ENCODE peak calls at places on chromosomes 13 and 19, in nine cellular contexts. L, M, F, D, R, G, X, T and I are unnamed samples.

GRCh38 chr13:110486061-110486780 is 75.3 kb downstream of the RAB20 start:
- DNase-seq in L (no peak), M (no peak), F (no peak), D (no peak), R (no peak), G (no peak), X (no peak), T (no peak), I (no peak)

GRCh38 chr13:50290186-50290585 is 274.9 kb downstream of the KCNRG start:
- DNase-seq in L (no peak), M (no peak), F (no peak), D (no peak), R (no peak), G (no peak), X (no peak), T (no peak), I (no peak)

GRCh38 chr13:103883698-103884097 is 817.5 kb upstream of the SLC10A2 start:
- DNase-seq in L (no peak), M (no peak), F (no peak), D (no peak), R (no peak), G (no peak), X (no peak), T (no peak), I (no peak)

GRCh38 chr19:48511800-48512503 is at the start of gene LMTK3:
- DNase-seq in L (no peak), M (peak), F (peak), D (no peak), R (no peak), G (no peak), X (no peak), T (no peak), I (no peak)

GRCh38 chr13:51479199-51479523 is 26.3 kb upstream of the INTS6 start:
- DNase-seq in L (no peak), M (no peak), F (no peak), D (no peak), R (no peak), G (no peak), X (no peak), T (no peak), I (no peak)

GRCh38 chr13:111513766-111514611 is 193.5 kb downstream of the TEX29 start:
- DNase-seq in L (no peak), M (peak), F (no peak), D (no peak), R (no peak), G (no peak), X (no peak), T (no peak), I (no peak)

GRCh38 chr13:43303040-43303729 is 279.8 kb downstream of the DNAJC15 start:
- DNase-seq in L (peak), M (peak), F (no peak), D (peak), R (peak), G (peak), X (no peak), T (no peak), I (no peak)

GRCh38 chr19:17337675-17338439 is 504 bp downstream of the GTPBP3 start:
- DNase-seq in L (no peak), M (no peak), F (no peak), D (no peak), R (no peak), G (no peak), X (no peak), T (no peak), I (no peak)

GRCh38 chr13:66795636-66796035 is 434.5 kb downstream of the PCDH9 start:
- DNase-seq in L (no peak), M (no peak), F (no peak), D (no peak), R (no peak), G (no peak), X (no peak), T (no peak), I (no peak)

GRCh38 chr13:44371421-44371820 is 2.2 kb upstream of the SERP2 start:
- DNase-seq in L (no peak), M (no peak), F (no peak), D (no peak), R (no peak), G (no peak), X (no peak), T (no peak), I (no peak)
- TF ChIP-seq POLR2A in L (no peak), M (no peak), F (no peak), D (no peak), R (no peak), G (no peak), X (no peak), T (no peak), I (no peak)

GRCh38 chr13:48492123-48493075 is 40.5 kb downstream of the RCBTB2 start:
- DNase-seq in L (no peak), M (peak), F (no peak), D (peak), R (peak), G (peak), X (no peak), T (peak), I (no peak)
- TF ChIP-seq POLR2A in L (no peak), M (no peak), F (no peak), D (no peak), R (no peak), G (no peak), X (no peak), T (no peak), I (no peak)

DNA sequence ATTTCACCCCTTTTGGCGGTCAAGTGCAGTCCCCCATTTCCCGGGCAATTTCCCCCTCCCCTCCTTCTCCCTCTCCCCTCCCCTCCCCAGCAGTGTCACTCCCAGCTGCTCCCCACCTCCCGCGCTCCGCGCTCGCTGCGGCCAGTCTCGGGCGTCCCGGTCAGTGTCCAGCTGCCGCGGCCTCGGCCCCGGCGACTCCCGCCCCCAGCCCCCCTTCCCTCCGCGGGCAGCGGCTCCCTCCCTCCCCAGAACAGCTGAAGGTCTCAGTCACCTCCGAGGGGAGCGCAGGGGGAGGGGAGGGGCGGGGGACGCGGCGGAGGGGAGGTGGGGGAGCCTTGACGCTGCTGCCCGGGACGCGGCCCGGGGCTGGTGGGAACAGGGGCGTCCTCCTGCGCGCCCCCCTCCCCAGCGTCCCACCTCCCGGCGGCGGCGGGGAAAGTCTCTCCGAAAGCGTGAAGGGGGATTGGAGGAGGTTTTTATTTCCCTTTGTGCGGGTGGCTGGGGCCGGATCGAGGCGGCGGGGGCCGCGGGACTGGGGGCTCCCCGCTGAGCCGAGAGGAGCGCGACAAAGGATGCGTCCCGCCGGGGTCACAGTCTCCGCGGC is at the start of gene SHD:
- DNase-seq in L (no peak), M (no peak), F (no peak), D (no peak), R (no peak), G (no peak), X (no peak), T (no peak), I (no peak)
- TF ChIP-seq POLR2A in L (no peak), M (no peak), F (no peak), D (no peak), R (no peak), G (no peak), X (no peak), T (no peak), I (no peak)

DNA sequence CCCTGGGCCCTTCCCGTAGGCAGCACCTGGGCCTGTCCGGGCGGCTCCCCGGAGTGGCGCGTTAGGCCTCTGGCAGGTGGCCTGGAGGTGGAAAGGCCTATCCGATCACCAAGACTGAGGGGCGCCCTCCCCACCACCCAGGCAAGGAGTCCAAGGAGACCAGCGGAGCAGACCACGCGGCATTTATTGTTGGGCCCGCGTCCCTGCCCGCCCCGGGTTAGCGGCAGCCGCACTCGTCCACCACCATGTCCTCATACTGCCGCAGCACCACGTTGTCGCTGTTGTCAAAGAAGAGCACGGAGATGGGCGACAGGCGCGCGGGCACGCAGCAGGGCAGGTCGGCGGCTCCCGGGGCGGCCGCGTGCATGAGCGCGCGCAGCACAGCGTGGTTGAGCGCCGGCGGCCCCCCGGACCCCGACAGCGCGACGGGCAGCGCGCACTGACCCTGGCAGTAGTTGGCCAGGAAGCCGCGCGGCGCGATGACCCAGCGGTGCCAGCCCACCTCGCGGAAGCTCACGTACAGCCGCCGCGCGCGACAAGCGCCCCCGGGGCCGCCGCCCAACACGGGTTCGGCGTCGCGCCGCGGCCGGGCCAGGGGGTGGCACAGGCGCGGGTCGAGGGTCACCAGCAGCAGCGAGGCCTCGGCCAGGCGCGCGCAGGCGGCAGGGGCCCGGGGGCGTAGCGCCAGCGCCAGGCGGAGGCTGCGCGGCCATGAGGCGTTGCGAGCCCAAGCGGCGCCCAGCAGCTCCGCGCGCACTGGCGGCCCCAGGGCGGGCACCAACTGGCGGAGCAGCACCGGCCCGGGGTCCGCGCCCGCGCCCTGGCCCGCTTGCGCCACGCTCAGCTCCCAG is 27.4 kb downstream of the CERS1 start:
- DNase-seq in L (no peak), M (no peak), F (no peak), D (peak), R (no peak), G (no peak), X (no peak), T (no peak), I (no peak)
- TF ChIP-seq POLR2A in L (no peak), M (no peak), F (no peak), D (no peak), R (no peak), G (no peak), X (no peak), T (no peak), I (no peak)